ENCODE peak calls at places on chromosomes 1 and 21, in five cellular contexts. A, C, X, W and Q are unnamed samples.
A peak's percentile ranks its signal among the peaks of the same experiment; 100 is the strongest.

GRCh38 chr1:19392221-19392620 is 80.1 kb downstream of the SLC66A1 start:
- DNase-seq in C (no peak), W (no peak), A (no peak), X (no peak), Q (no peak)

GRCh38 chr1:168079761-168080160 is 57.0 kb downstream of the GPR161 start:
- DNase-seq in A (no peak), C (no peak), X (no peak), W (no peak), Q (no peak)

GRCh38 chr21:16570196-16570595 is 840.4 kb downstream of the USP25 start:
- DNase-seq in A (no peak), C (no peak), X (no peak), W (no peak), Q (no peak)

GRCh38 chr1:64938991-64939390 is 27.4 kb downstream of the JAK1 start:
- DNase-seq in W (no peak), C (no peak), X (no peak), A (no peak), Q (no peak)

GRCh38 chr1:45016090-45016697 is 4.1 kb downstream of the UROD start:
- DNase-seq in W (no peak), A (no peak), X (no peak), C (no peak), Q (no peak)

GRCh38 chr1:24416666-24417391 is 1.2 kb downstream of the NIPAL3 start:
- DNase-seq in W (no peak), X (peak; percentile 18), A (no peak), C (no peak), Q (peak; percentile 72)

GRCh38 chr1:33429846-33430750 is 797 bp downstream of the PHC2 start:
- DNase-seq in W (peak; percentile 25), X (peak; percentile 73), C (no peak), A (no peak), Q (peak; percentile 34)

GRCh38 chr1:236654957-236655356 is 31.3 kb upstream of the ACTN2 start:
- DNase-seq in W (no peak), A (no peak), X (no peak), C (no peak), Q (no peak)

GRCh38 chr1:62687903-62688686 is at the start of gene DOCK7:
- DNase-seq in X (peak; percentile 86), C (peak; percentile 34), A (peak; percentile 92), W (peak; percentile 83), Q (peak; percentile 64)